ENCODE peak calls at places on chromosomes 3 and 15, in seven cellular contexts. Q is neural crest cell, A is NCI-H1436, O is T-helper 1 cell, P is DMS153, V is nephron progenitor cell, M is astrocyte of the spinal cord. U is an unnamed sample.

GRCh38 chr3:167821248-167821805 is 85.8 kb downstream of the SERPINI1 start:
- DNase-seq in Q (no peak), A (no peak), O (no peak), P (no peak), V (no peak), M (no peak), U (no peak)

GRCh38 chr3:42690766-42691680 is 5.7 kb downstream of the KLHL40 start:
- DNase-seq in Q (no peak), A (no peak), O (no peak), P (no peak), V (no peak), M (no peak), U (no peak)

GRCh38 chr15:72113347-72114031 is 4.5 kb downstream of the MYO9A start:
- DNase-seq in Q (no peak), A (no peak), O (no peak), P (no peak), V (no peak), M (no peak), U (no peak)

GRCh38 chr15:69954726-69955125 is 143.0 kb downstream of the TLE3 start:
- DNase-seq in Q (no peak), A (peak), O (no peak), P (no peak), V (no peak), M (no peak), U (no peak)

GRCh38 chr3:126552688-126553283 is 5.9 kb downstream of the C3orf22 start:
- DNase-seq in Q (no peak), A (no peak), O (no peak), P (no peak), V (no peak), M (no peak), U (no peak)

GRCh38 chr3:100184960-100185566 is 70.8 kb upstream of the FILIP1L start:
- DNase-seq in Q (no peak), A (no peak), O (no peak), P (no peak), V (no peak), M (no peak), U (no peak)

GRCh38 chr3:189286188-189286587 is 114.4 kb downstream of the TPRG1 start:
- DNase-seq in Q (no peak), A (no peak), O (peak), P (no peak), V (no peak), M (no peak), U (no peak)

GRCh38 chr3:71454513-71455423 is 128.8 kb downstream of the FOXP1 start:
- DNase-seq in Q (no peak), A (no peak), O (peak), P (no peak), V (no peak), M (no peak), U (no peak)

GRCh38 chr3:61946925-61947324 is 385.6 kb downstream of the PTPRG start:
- DNase-seq in Q (no peak), A (no peak), O (no peak), P (no peak), V (no peak), M (no peak), U (no peak)

GRCh38 chr3:63872135-63872924 is 8.7 kb downstream of the ATXN7 start:
- DNase-seq in Q (no peak), A (no peak), O (no peak), P (no peak), V (no peak), M (peak), U (no peak)

GRCh38 chr3:183120538-183121215 is 21.4 kb upstream of the MCCC1 start:
- DNase-seq in Q (no peak), A (no peak), O (no peak), P (no peak), V (no peak), M (no peak), U (no peak)

GRCh38 chr3:166783206-166783605 is 596.9 kb downstream of the ZBBX start:
- DNase-seq in Q (no peak), A (no peak), O (no peak), P (no peak), V (no peak), M (no peak), U (no peak)

GRCh38 chr3:99410789-99411311 is 227.5 kb upstream of the COL8A1 start:
- DNase-seq in Q (no peak), A (no peak), O (no peak), P (no peak), V (peak), M (peak), U (no peak)

GRCh38 chr3:126245811-126246727 is 65.7 kb upstream of the ALDH1L1 start:
- DNase-seq in Q (peak), A (peak), O (no peak), P (no peak), V (peak), M (peak), U (no peak)

GRCh38 chr15:88980498-88980897 is 67.3 kb upstream of the MFGE8 start:
- DNase-seq in Q (no peak), A (no peak), O (no peak), P (no peak), V (no peak), M (no peak), U (no peak)

GRCh38 chr3:16468114-16469098 is 45.1 kb downstream of the RFTN1 start:
- DNase-seq in Q (no peak), A (peak), O (peak), P (no peak), V (no peak), M (no peak), U (no peak)

GRCh38 chr3:179063945-179064560 is 7.6 kb downstream of the ZMAT3 start:
- DNase-seq in Q (no peak), A (no peak), O (no peak), P (no peak), V (no peak), M (no peak), U (no peak)

U was measured in iPS DF 6.9.